ENCODE peak calls at places on chromosome 12, in six cellular contexts. One of them, this sample, is unnamed.

GRCh38 chr12:119850330-119850729 is 26.8 kb downstream of the CIT start:
- DNase-seq in ascending aorta: no peak
- DNase-seq in left cardiac atrium: no peak
- DNase-seq in myocyte: no peak
- DNase-seq in naive thymus-derived CD8-positive, alpha-beta T cell: no peak
- DNase-seq in glutamatergic neuron: no peak
- DNase-seq in this sample: no peak

GRCh38 chr12:61896436-61896835 is 363.8 kb upstream of the USP15 start:
- DNase-seq in ascending aorta: no peak
- DNase-seq in left cardiac atrium: no peak
- DNase-seq in myocyte: no peak
- DNase-seq in naive thymus-derived CD8-positive, alpha-beta T cell: no peak
- DNase-seq in glutamatergic neuron: no peak
- DNase-seq in this sample: no peak

GRCh38 chr12:67410246-67410645 is 141.1 kb downstream of the CAND1 start:
- DNase-seq in ascending aorta: no peak
- DNase-seq in left cardiac atrium: no peak
- DNase-seq in myocyte: peak; percentile 36
- DNase-seq in naive thymus-derived CD8-positive, alpha-beta T cell: no peak
- DNase-seq in glutamatergic neuron: no peak
- DNase-seq in this sample: no peak

GRCh38 chr12:40015360-40015759 is 90.5 kb downstream of the SLC2A13 start:
- DNase-seq in ascending aorta: no peak
- DNase-seq in left cardiac atrium: no peak
- DNase-seq in myocyte: no peak
- DNase-seq in naive thymus-derived CD8-positive, alpha-beta T cell: no peak
- DNase-seq in glutamatergic neuron: no peak
- DNase-seq in this sample: no peak

GRCh38 chr12:105922670-105923102 is 216.1 kb downstream of the NUAK1 start:
- DNase-seq in ascending aorta: no peak
- DNase-seq in left cardiac atrium: no peak
- DNase-seq in myocyte: peak; percentile 94
- DNase-seq in naive thymus-derived CD8-positive, alpha-beta T cell: no peak
- DNase-seq in glutamatergic neuron: no peak
- DNase-seq in this sample: no peak

GRCh38 chr12:122137681-122138080 is 36.3 kb downstream of the IL31 start:
- DNase-seq in ascending aorta: no peak
- DNase-seq in left cardiac atrium: no peak
- DNase-seq in myocyte: no peak
- DNase-seq in naive thymus-derived CD8-positive, alpha-beta T cell: no peak
- DNase-seq in glutamatergic neuron: no peak
- DNase-seq in this sample: peak; percentile 64

GRCh38 chr12:88052686-88053085 is 23.5 kb upstream of the C12orf50 start:
- DNase-seq in ascending aorta: no peak
- DNase-seq in left cardiac atrium: no peak
- DNase-seq in myocyte: peak; percentile 47
- DNase-seq in naive thymus-derived CD8-positive, alpha-beta T cell: no peak
- DNase-seq in glutamatergic neuron: peak; percentile 34
- DNase-seq in this sample: peak; percentile 76

GRCh38 chr12:14611640-14612203 is 44.0 kb upstream of the PLBD1 start:
- DNase-seq in ascending aorta: no peak
- DNase-seq in left cardiac atrium: no peak
- DNase-seq in myocyte: peak; percentile 23
- DNase-seq in naive thymus-derived CD8-positive, alpha-beta T cell: no peak
- DNase-seq in glutamatergic neuron: no peak
- DNase-seq in this sample: no peak

GRCh38 chr12:122872815-122873361 is 23.0 kb downstream of the VPS37B start:
- DNase-seq in ascending aorta: no peak
- DNase-seq in left cardiac atrium: no peak
- DNase-seq in myocyte: no peak
- DNase-seq in naive thymus-derived CD8-positive, alpha-beta T cell: no peak
- DNase-seq in glutamatergic neuron: peak; percentile 4
- DNase-seq in this sample: no peak

GRCh38 chr12:103688659-103689058 is 101.6 kb downstream of the STAB2 start:
- DNase-seq in ascending aorta: no peak
- DNase-seq in left cardiac atrium: no peak
- DNase-seq in myocyte: no peak
- DNase-seq in naive thymus-derived CD8-positive, alpha-beta T cell: no peak
- DNase-seq in glutamatergic neuron: no peak
- DNase-seq in this sample: no peak

GRCh38 chr12:25960176-25960575 is 1.7 kb downstream of the RASSF8 start:
- DNase-seq in ascending aorta: no peak
- DNase-seq in left cardiac atrium: peak; percentile 46
- DNase-seq in myocyte: peak; percentile 49
- DNase-seq in naive thymus-derived CD8-positive, alpha-beta T cell: peak; percentile 15
- DNase-seq in glutamatergic neuron: peak; percentile 32
- DNase-seq in this sample: no peak